ENCODE peak calls at places on chromosomes 5 and 9, in seven cellular contexts. E is coronary artery; C is GM13976; J is M059J; U is sciatic nerve; X is T-helper 2 cell treated with Interferon-gamma antibody and Interleukin-4, amounts not matched to agents 5 μg/mL and 100 μg/mL, for 36 hours; B is CD4-positive, alpha-beta T cell. Q is an unnamed sample.

GRCh38 chr9:38008168-38009034 is 60.6 kb downstream of the SHB start:
- DNase-seq in E (no peak), C (peak; percentile 82), J (peak; percentile 98), U (no peak), X (peak; percentile 76), B (no peak), Q (peak; percentile 21)

GRCh38 chr5:142095035-142095434 is 13.5 kb upstream of the NDFIP1 start:
- DNase-seq in E (no peak), C (no peak), J (no peak), U (no peak), X (peak; percentile 81), B (no peak), Q (no peak)

GRCh38 chr5:139562847-139563246 is 1.7 kb downstream of the UBE2D2 start:
- DNase-seq in E (no peak), C (no peak), J (no peak), U (no peak), X (no peak), B (no peak), Q (no peak)

GRCh38 chr5:133278318-133278717 is 226.5 kb downstream of the HSPA4 start:
- DNase-seq in E (no peak), C (no peak), J (no peak), U (no peak), X (no peak), B (no peak), Q (no peak)

GRCh38 chr5:68178579-68178978 is 37.0 kb upstream of the PIK3R1 start:
- DNase-seq in E (no peak), C (no peak), J (peak; percentile 75), U (no peak), X (peak; percentile 8), B (no peak), Q (no peak)

GRCh38 chr5:88836195-88836838 is 46.7 kb downstream of the MEF2C start:
- DNase-seq in E (no peak), C (no peak), J (peak; percentile 2), U (no peak), X (no peak), B (no peak), Q (no peak)

GRCh38 chr9:91443321-91443993 is 19.8 kb upstream of the NFIL3 start:
- DNase-seq in E (no peak), C (no peak), J (no peak), U (no peak), X (no peak), B (no peak), Q (no peak)

GRCh38 chr9:14455243-14455642 is 141.3 kb upstream of the NFIB start:
- DNase-seq in E (no peak), C (no peak), J (no peak), U (no peak), X (no peak), B (no peak), Q (no peak)

GRCh38 chr9:136902259-136902821 is 16.0 kb downstream of the TRAF2 start:
- DNase-seq in E (no peak), C (peak; percentile 94), J (peak; percentile 94), U (peak; percentile 75), X (peak; percentile 92), B (peak; percentile 79), Q (peak; percentile 69)

GRCh38 chr9:105877719-105878118 is 183.4 kb downstream of the TMEM38B start:
- DNase-seq in E (no peak), C (no peak), J (no peak), U (no peak), X (no peak), B (no peak), Q (no peak)

GRCh38 chr9:78187763-78188495 is 47.9 kb upstream of the CEP78 start:
- DNase-seq in E (no peak), C (no peak), J (peak; percentile 27), U (peak; percentile 62), X (no peak), B (no peak), Q (no peak)

GRCh38 chr5:153565822-153566221 is 75.4 kb downstream of the GRIA1 start:
- DNase-seq in E (no peak), C (no peak), J (peak; percentile 42), U (no peak), X (no peak), B (no peak), Q (no peak)

GRCh38 chr9:89491688-89492087 is 6.2 kb downstream of the SEMA4D start:
- DNase-seq in E (no peak), C (peak; percentile 54), J (no peak), U (no peak), X (peak; percentile 42), B (no peak), Q (no peak)

GRCh38 chr5:172110260-172110815 is 77.7 kb downstream of the STK10 start:
- DNase-seq in E (no peak), C (no peak), J (no peak), U (no peak), X (no peak), B (no peak), Q (no peak)

GRCh38 chr5:151664694-151665583 is 21.8 kb downstream of the SPARC start:
- DNase-seq in E (no peak), C (no peak), J (peak; percentile 67), U (no peak), X (no peak), B (no peak), Q (no peak)

GRCh38 chr5:29079771-29080170 is 2041.4 kb upstream of the CDH9 start:
- DNase-seq in E (no peak), C (no peak), J (no peak), U (no peak), X (no peak), B (no peak), Q (no peak)

GRCh38 chr9:113879906-113880305 is 3.8 kb downstream of the ZNF618 start:
- DNase-seq in E (no peak), C (no peak), J (no peak), U (no peak), X (no peak), B (no peak), Q (no peak)

GRCh38 chr9:69495331-69495730 is 170.3 kb downstream of the ENTREP1 start:
- DNase-seq in E (no peak), C (no peak), J (no peak), U (no peak), X (no peak), B (no peak), Q (no peak)

GRCh38 chr5:122182491-122182921 is 53.2 kb downstream of the ZNF474 start:
- DNase-seq in E (peak; percentile 74), C (no peak), J (peak; percentile 91), U (no peak), X (no peak), B (no peak), Q (no peak)

GRCh38 chr9:129273136-129273895 is 95.3 kb upstream of the IER5L start:
- DNase-seq in E (no peak), C (peak; percentile 7), J (no peak), U (peak; percentile 42), X (no peak), B (no peak), Q (no peak)

GRCh38 chr5:120358949-120359348 is 105.2 kb upstream of the PRR16 start:
- DNase-seq in E (no peak), C (no peak), J (peak; percentile 20), U (no peak), X (no peak), B (no peak), Q (no peak)

GRCh38 chr9:18438300-18438925 is 35.5 kb upstream of the ADAMTSL1 start:
- DNase-seq in E (peak; percentile 73), C (no peak), J (peak; percentile 69), U (peak; percentile 73), X (no peak), B (no peak), Q (no peak)

GRCh38 chr5:179368806-179369529 is 23.7 kb upstream of the ADAMTS2 start:
- DNase-seq in E (no peak), C (no peak), J (no peak), U (no peak), X (no peak), B (no peak), Q (no peak)

GRCh38 chr5:179120951-179121666 is 60.9 kb downstream of the ZNF354C start:
- DNase-seq in E (peak; percentile 35), C (no peak), J (no peak), U (no peak), X (no peak), B (no peak), Q (no peak)

GRCh38 chr9:107119294-107119693 is 163.8 kb upstream of the RAD23B start:
- DNase-seq in E (no peak), C (no peak), J (no peak), U (no peak), X (no peak), B (no peak), Q (no peak)

GRCh38 chr5:58836351-58836750 is 253.5 kb downstream of the RAB3C start:
- DNase-seq in E (no peak), C (no peak), J (no peak), U (no peak), X (no peak), B (no peak), Q (no peak)

GRCh38 chr9:77486463-77486862 is 161.7 kb downstream of the GNA14 start:
- DNase-seq in E (no peak), C (no peak), J (no peak), U (no peak), X (no peak), B (no peak), Q (no peak)

GRCh38 chr9:95627802-95628201 is 111.0 kb upstream of the PTCH1 start:
- DNase-seq in E (no peak), C (no peak), J (peak; percentile 94), U (no peak), X (no peak), B (no peak), Q (no peak)

GRCh38 chr5:111563041-111563822 is 50.9 kb upstream of the STARD4 start:
- DNase-seq in E (no peak), C (no peak), J (peak; percentile 96), U (no peak), X (no peak), B (no peak), Q (no peak)

GRCh38 chr9:69582544-69583297 is 89.5 kb downstream of the APBA1 start:
- DNase-seq in E (no peak), C (no peak), J (peak; percentile 41), U (no peak), X (no peak), B (no peak), Q (no peak)

GRCh38 chr5:961002-961710 is 47.4 kb upstream of the NKD2 start:
- DNase-seq in E (peak; percentile 70), C (no peak), J (no peak), U (no peak), X (no peak), B (no peak), Q (no peak)

GRCh38 chr9:136840877-136841645 is 1.2 kb upstream of the AJM1 start:
- DNase-seq in E (no peak), C (no peak), J (peak; percentile 88), U (no peak), X (no peak), B (no peak), Q (no peak)

Q was measured in germinal center.